ENCODE peak calls at places on chromosomes 2 and 18, in six cellular contexts. W, A, E, I, Z and Y are unnamed samples. For H3K9me3, the result is how much of the 10 kb centered on the place peaks cover.

GRCh38 chr2:18752022-18752493 is 162.7 kb upstream of the NT5C1B start:
- DNase-seq in A (no peak), W (no peak), Z (no peak), I (peak), E (no peak), Y (no peak)

GRCh38 chr2:96083064-96083889 is 33.1 kb downstream of the ADRA2B start:
- DNase-seq in I (no peak), E (no peak), Z (no peak), W (no peak), A (peak), Y (no peak)

GRCh38 chr18:79598885-79599175 is 80.8 kb upstream of the CTDP1 start:
- DNase-seq in W (no peak), Z (no peak), A (no peak), I (peak), E (no peak), Y (no peak)

GRCh38 chr2:109513749-109514588 is 99.8 kb downstream of the SEPTIN10 start:
- DNase-seq in I (no peak), A (peak), Z (no peak), W (peak), E (no peak), Y (peak)

GRCh38 chr2:190270298-190270697 is 49.3 kb downstream of the HIBCH start:
- DNase-seq in W (no peak), I (no peak), E (no peak), A (no peak), Z (no peak), Y (no peak)

GRCh38 chr2:112474844-112475486 is 7.0 kb upstream of the TTL start:
- DNase-seq in E (no peak), Z (no peak), A (no peak), W (no peak), I (no peak), Y (no peak)

GRCh38 chr2:16506366-16506765 is 159.3 kb downstream of the CYRIA start:
- DNase-seq in W (no peak), Z (no peak), E (no peak), A (no peak), I (peak), Y (no peak)

GRCh38 chr2:15223887-15224286 is 337.2 kb downstream of the NBAS start:
- DNase-seq in E (no peak), Z (no peak), A (no peak), I (no peak), W (no peak), Y (no peak)

GRCh38 chr18:51802589-51802988 is 537.4 kb upstream of the DCC start:
- DNase-seq in E (no peak), A (no peak), I (no peak), W (no peak), Z (no peak), Y (no peak)

GRCh38 chr2:79235135-79235534 is 75.6 kb upstream of the REG3A start:
- DNase-seq in I (no peak), Z (no peak), E (no peak), W (no peak), A (no peak), Y (no peak)

GRCh38 chr2:195364015-195364965 is 292.7 kb upstream of the SLC39A10 start:
- DNase-seq in I (no peak), E (no peak), A (no peak), W (no peak), Z (no peak), Y (no peak)

GRCh38 chr2:32284321-32284720 is 6.6 kb downstream of the YIPF4 start:
- DNase-seq in Z (no peak), E (no peak), I (no peak), A (no peak), W (no peak), Y (no peak)

GRCh38 chr2:95329891-95330822 is 33.0 kb downstream of the KCNIP3 start:
- DNase-seq in E (peak), Z (no peak), A (no peak), I (no peak), W (no peak), Y (no peak)

GRCh38 chr2:23495661-23496114 is 110.7 kb downstream of the KLHL29 start:
- DNase-seq in A (no peak), I (no peak), W (no peak), Z (no peak), E (no peak), Y (no peak)

GRCh38 chr2:52526735-52527134 is 1240.9 kb upstream of the CHAC2 start:
- DNase-seq in W (no peak), Z (no peak), I (no peak), E (no peak), A (no peak), Y (no peak)

GRCh38 chr2:216082805-216083204 is 1.1 kb downstream of the TMEM169 start:
- DNase-seq in I (no peak), W (no peak), E (no peak), A (peak), Z (no peak), Y (no peak)

GRCh38 chr2:133570547-133570946 is 2.3 kb upstream of the NCKAP5 start:
- DNase-seq in Z (no peak), E (no peak), A (no peak), I (no peak), W (no peak), Y (no peak)

GRCh38 chr2:69789129-69789528 is 40.3 kb upstream of the GMCL1 start:
- DNase-seq in A (no peak), I (peak), E (no peak), Z (no peak), W (no peak), Y (no peak)

GRCh38 chr2:128319457-128319772 is 747 bp upstream of the HS6ST1 start:
- DNase-seq in A (no peak), Z (no peak), W (no peak), I (peak), E (no peak), Y (no peak)

GRCh38 chr2:53087282-53087882 is 680.2 kb upstream of the CHAC2 start:
- DNase-seq in W (no peak), I (no peak), Z (no peak), E (no peak), A (no peak), Y (no peak)

GRCh38 chr2:54595999-54596903 is 127.2 kb upstream of the EML6 start:
- DNase-seq in E (no peak), A (no peak), W (peak), Z (no peak), I (no peak), Y (peak)

GRCh38 chr2:101830555-101830954 is 133.0 kb downstream of the MAP4K4 start:
- DNase-seq in I (no peak), Z (no peak), W (no peak), E (no peak), A (no peak), Y (no peak)

GRCh38 chr2:182540236-182540635 is 113.4 kb upstream of the PDE1A start:
- DNase-seq in E (no peak), Z (no peak), A (no peak), I (no peak), W (no peak), Y (no peak)

GRCh38 chr2:85431787-85432186 is 13.3 kb downstream of the SH2D6 start:
- DNase-seq in W (no peak), Z (no peak), I (no peak), A (no peak), E (no peak), Y (peak)

GRCh38 chr2:126908721-126909177 is 10.1 kb downstream of the TEX51 start:
- DNase-seq in W (no peak), Z (no peak), A (no peak), E (peak), I (no peak), Y (no peak)

GRCh38 chr18:57906852-57907251 is 103.7 kb upstream of the ATP8B1 start:
- DNase-seq in I (no peak), A (no peak), E (no peak), W (no peak), Z (no peak), Y (no peak)

GRCh38 chr2:161424992-161425391 is 8.9 kb downstream of the TBR1 start:
- DNase-seq in I (no peak), Z (no peak), W (no peak), A (no peak), E (no peak), Y (no peak)

GRCh38 chr2:161422812-161423211 is 6.7 kb downstream of the TBR1 start:
- DNase-seq in I (no peak), W (no peak), Z (no peak), E (no peak), A (no peak), Y (no peak)

GRCh38 chr2:161425966-161426365 is 9.9 kb downstream of the TBR1 start:
- DNase-seq in Z (no peak), W (no peak), I (no peak), A (no peak), E (no peak), Y (no peak)

GRCh38 chr2:161423351-161424178 is 7.5 kb downstream of the TBR1 start:
- DNase-seq in I (no peak), A (no peak), Z (no peak), E (no peak), W (no peak), Y (no peak)

DNA sequence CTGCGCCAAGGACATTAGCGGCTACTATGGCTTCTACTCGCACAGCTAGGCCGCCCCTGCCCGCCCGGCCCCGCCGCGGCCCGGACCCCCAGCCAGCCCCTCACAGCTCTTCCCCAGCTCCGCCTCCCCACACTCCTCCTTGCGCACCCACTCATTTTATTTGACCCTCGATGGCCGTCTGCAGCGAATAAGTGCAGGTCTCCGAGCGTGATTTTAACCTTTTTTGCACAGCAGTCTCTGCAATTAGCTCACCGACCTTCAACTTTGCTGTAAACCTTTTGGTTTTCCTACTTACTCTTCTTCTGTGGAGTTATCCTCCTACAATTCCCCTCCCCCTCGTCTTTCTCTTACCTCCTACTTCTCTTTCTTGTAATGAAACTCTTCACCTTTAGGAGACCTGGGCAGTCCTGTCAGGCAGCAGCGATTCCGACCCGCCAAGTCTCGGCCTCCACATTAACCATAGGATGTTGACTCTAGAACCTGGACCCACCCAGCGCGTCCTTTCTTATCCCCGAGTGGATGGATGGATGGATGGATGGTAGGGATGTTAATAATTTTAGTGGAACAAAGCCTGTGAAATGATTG is 8.2 kb downstream of the TBR1 start:
- DNase-seq in W (no peak), Z (no peak), A (no peak), E (no peak), I (no peak), Y (no peak)
- H3K9me3 ChIP-seq in W (under half), Z (under half), A (under half), E (under half), I (under half), Y (under half)

DNA sequence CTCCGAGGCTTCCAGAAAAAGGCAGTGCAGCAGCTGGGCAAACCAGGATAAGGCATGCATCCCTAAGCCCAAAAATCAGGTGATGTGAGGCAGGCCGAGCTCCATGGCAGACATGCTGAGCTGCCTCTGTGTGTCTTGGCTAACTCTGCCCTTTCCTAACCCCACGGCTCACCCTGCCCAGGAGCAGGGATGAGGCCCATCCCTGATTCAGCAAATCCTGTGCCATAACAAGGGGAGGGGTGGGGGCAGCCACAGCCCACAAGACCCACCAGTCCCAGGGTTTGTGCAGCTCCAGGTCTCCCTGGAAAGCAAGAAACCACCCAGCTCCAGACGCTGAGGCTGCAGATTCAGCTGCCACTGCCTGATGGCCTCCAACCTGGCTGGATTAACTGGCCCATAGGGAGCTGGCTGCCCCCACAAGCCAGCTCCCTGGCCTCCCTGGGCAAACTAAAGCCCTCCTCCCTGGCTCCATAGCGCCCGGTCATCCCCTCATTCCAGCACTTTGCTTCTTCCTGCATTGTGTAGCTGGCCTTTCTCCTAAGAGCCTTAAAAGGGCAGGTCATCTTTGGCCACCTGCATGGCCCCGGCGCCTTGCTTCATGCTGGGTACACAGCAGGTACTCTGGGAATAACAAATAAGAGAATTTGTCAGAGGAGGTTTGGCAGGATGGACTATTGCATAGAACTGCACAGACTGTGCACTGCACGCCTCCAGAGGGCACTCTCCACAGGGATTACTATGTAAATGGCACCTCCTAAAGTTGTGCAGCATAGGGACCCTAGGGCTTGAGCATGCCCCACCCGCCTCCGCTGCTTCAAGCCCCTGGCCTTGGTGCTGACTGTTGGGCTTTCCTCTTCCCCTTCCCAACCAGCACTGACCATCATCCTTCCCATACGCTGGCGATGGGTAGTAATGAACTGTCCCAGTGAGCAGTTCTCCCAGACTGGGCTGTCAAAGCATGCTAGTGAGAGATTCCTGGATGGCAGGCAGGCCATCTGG is 10.7 kb downstream of the STEAP3 start:
- DNase-seq in E (no peak), A (no peak), Z (no peak), W (no peak), I (no peak), Y (peak)
- TF ChIP-seq CTCF in E (no peak), A (no peak), Z (no peak), W (no peak), I (peak), Y (no peak)

DNA sequence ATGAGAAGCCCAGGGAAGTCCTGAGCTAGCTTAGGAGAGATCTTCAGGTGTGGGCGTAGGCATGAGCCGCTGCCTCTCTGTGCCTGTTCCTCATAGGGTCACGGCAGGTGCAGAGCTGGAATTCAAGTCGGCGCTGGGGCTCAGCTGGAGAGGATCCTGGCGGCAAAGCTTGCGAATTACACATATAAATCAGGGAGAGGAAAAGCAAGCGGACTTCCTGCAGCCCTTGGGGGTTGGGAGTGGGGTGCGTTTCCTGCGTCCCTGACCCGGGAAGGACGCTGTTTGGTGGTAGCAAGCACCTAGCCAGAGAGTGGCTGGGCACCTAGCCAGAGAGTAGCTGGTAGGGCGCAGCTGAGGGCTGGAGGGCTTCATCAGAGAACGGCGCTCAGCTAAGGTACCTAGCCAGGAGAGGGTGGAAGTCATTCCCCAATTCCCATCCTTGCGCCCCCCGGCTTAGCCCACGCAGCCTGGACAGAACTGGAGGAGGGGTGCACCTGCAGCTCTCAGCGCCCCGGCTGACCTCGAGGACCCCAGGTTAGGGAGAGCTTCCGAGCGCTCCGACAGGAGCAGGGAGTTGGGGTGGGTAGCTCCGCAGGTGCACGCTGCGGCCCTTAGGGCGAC is 459 bp upstream of the EFR3B start:
- DNase-seq in I (peak), W (peak), Z (peak), E (peak), A (peak), Y (peak)
- TF ChIP-seq POLR2A in I (no peak), W (no peak), Z (no peak), E (no peak), A (peak), Y (no peak)

GRCh38 chr2:224688996-224689395 is 27.2 kb downstream of the CCDC195 start:
- DNase-seq in Z (no peak), I (no peak), A (no peak), E (no peak), W (no peak), Y (no peak)
- H3K9me3 ChIP-seq in Z (under half), I (under half), A (under half), E (under half), W (under half), Y (under half)

GRCh38 chr18:6874316-6874715 is 144.8 kb downstream of the ARHGAP28 start:
- DNase-seq in Z (no peak), W (no peak), A (no peak), E (no peak), I (no peak), Y (no peak)
- TF ChIP-seq CTCF in Z (no peak), W (no peak), A (no peak), E (no peak), I (no peak), Y (peak)

GRCh38 chr2:241108271-241109209 is 6.5 kb upstream of the MTERF4 start:
- DNase-seq in Z (no peak), W (peak), A (peak), E (no peak), I (no peak), Y (no peak)
- TF ChIP-seq POLR2A in Z (no peak), W (no peak), A (no peak), E (no peak), I (no peak), Y (no peak)